ENCODE peak calls at places on chromosomes 13 and 19, in six cellular contexts. Y, I, A, N, P and W are unnamed samples.

GRCh38 chr19:952680-953500 is 27.1 kb downstream of the ARID3A start:
- DNase-seq in P (peak), I (no peak), A (peak), Y (peak), N (peak), W (no peak)

GRCh38 chr19:15331419-15332310 is 674 bp downstream of the BRD4 start:
- DNase-seq in N (peak), Y (peak), A (peak), I (peak), P (peak), W (peak)

GRCh38 chr13:31765441-31765840 is 26.1 kb downstream of the RXFP2 start:
- DNase-seq in I (no peak), Y (no peak), N (no peak), P (no peak), A (peak), W (no peak)

GRCh38 chr13:39875583-39875982 is 220.1 kb downstream of the COG6 start:
- DNase-seq in Y (no peak), I (no peak), P (no peak), A (no peak), N (no peak), W (no peak)

GRCh38 chr13:107650081-107650701 is 565.1 kb downstream of the LIG4 start:
- DNase-seq in A (peak), N (peak), I (peak), Y (peak), P (peak), W (no peak)

GRCh38 chr13:28527629-28528028 is 32.7 kb upstream of the FLT1 start:
- DNase-seq in P (no peak), Y (no peak), A (no peak), I (no peak), N (peak), W (peak)

GRCh38 chr13:48979892-48980291 is 4.2 kb downstream of the FNDC3A start:
- DNase-seq in P (no peak), A (no peak), I (no peak), Y (no peak), N (peak), W (no peak)

GRCh38 chr13:107736149-107736548 is 479.2 kb downstream of the LIG4 start:
- DNase-seq in Y (no peak), P (no peak), N (no peak), I (no peak), A (no peak), W (no peak)

GRCh38 chr19:9323557-9323918 is 441 bp upstream of the ZNF559 start:
- DNase-seq in N (peak), A (peak), I (peak), P (peak), Y (peak), W (peak)

GRCh38 chr19:37778613-37779138 is 710 bp downstream of the ZNF573 start:
- DNase-seq in Y (peak), I (no peak), P (no peak), N (no peak), A (peak), W (no peak)

GRCh38 chr13:108922108-108922507 is 292.7 kb downstream of the MYO16 start:
- DNase-seq in P (no peak), I (no peak), Y (no peak), A (no peak), N (no peak), W (no peak)

GRCh38 chr19:17680235-17680722 is 7.9 kb downstream of the UNC13A start:
- DNase-seq in Y (peak), A (peak), I (peak), P (peak), N (peak), W (peak)

GRCh38 chr19:48745208-48745995 is 1.3 kb downstream of the IZUMO1 start:
- DNase-seq in P (peak), Y (peak), A (peak), N (peak), I (no peak), W (no peak)

GRCh38 chr19:1874554-1875185 is 10.6 kb downstream of the ABHD17A start:
- DNase-seq in P (no peak), A (no peak), I (no peak), Y (no peak), N (no peak), W (no peak)

GRCh38 chr13:70884196-70884595 is 775.9 kb upstream of the KLHL1 start:
- DNase-seq in A (no peak), P (no peak), Y (no peak), I (no peak), N (no peak), W (no peak)

GRCh38 chr13:60482012-60482411 is 85.0 kb downstream of the TDRD3 start:
- DNase-seq in P (no peak), I (no peak), N (no peak), A (peak), Y (no peak), W (no peak)

GRCh38 chr13:113475280-113475679 is 15.2 kb downstream of the DCUN1D2 start:
- DNase-seq in A (no peak), Y (no peak), I (no peak), P (no peak), N (no peak), W (no peak)

GRCh38 chr19:35124098-35125060 is 8.8 kb downstream of the FXYD3 start:
- DNase-seq in N (peak), Y (peak), P (peak), I (peak), A (peak), W (peak)

GRCh38 chr19:17448190-17448967 is at the start of gene TMEM221:
- DNase-seq in A (no peak), N (peak), I (peak), P (peak), Y (peak), W (no peak)

GRCh38 chr13:23656637-23657036 is 86.4 kb downstream of the TNFRSF19 start:
- DNase-seq in P (no peak), I (no peak), A (peak), N (peak), Y (no peak), W (no peak)

GRCh38 chr19:13024958-13025653 is 29.8 kb downstream of the NFIX start:
- DNase-seq in P (no peak), Y (peak), A (no peak), N (no peak), I (no peak), W (no peak)

GRCh38 chr19:39843919-39844793 is 2.0 kb downstream of the FBL start:
- DNase-seq in P (peak), Y (no peak), A (peak), I (no peak), N (peak), W (no peak)

GRCh38 chr19:39745645-39746044 is 7.8 kb upstream of the CLC start:
- DNase-seq in N (no peak), Y (no peak), P (no peak), A (no peak), I (no peak), W (no peak)

GRCh38 chr19:50059045-50059444 is 33.2 kb downstream of the ZNF473 start:
- DNase-seq in A (no peak), I (no peak), P (no peak), N (no peak), Y (no peak), W (no peak)
- TF ChIP-seq CTCF in A (no peak), I (no peak), P (no peak), N (no peak), Y (no peak), W (no peak)

DNA sequence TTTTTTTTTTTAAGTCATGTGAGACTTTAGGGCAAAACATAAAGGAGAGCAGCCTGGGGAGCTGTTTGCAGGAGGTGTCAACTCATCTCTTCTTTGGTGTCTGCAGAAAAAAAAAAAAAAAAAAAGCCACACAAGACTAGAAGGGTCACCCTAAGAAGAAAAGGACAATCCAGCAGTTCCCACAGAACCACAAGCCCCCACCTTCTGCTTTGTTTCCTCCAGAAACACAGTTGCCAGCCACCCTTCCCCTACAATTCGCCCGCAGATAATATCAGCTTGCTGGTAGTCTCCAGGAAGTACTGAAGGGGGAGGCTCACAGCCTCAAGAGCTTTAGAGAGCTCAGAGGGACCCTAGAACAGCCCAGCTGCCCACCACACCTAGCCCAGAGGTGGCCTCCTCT is 22.3 kb upstream of the ZBTB7A start:
- DNase-seq in I (no peak), A (no peak), Y (no peak), P (no peak), N (no peak), W (no peak)
- TF ChIP-seq CTCF in I (no peak), A (no peak), Y (no peak), P (no peak), N (no peak), W (no peak)

GRCh38 chr19:43318796-43319314 is 34.6 kb upstream of the CD177 start:
- DNase-seq in P (no peak), N (no peak), Y (no peak), A (no peak), I (no peak), W (no peak)

GRCh38 chr19:43315851-43316250 is 37.6 kb upstream of the CD177 start:
- DNase-seq in A (no peak), Y (no peak), P (no peak), N (no peak), I (no peak), W (no peak)

GRCh38 chr19:43313711-43314495 is 39.6 kb upstream of the CD177 start:
- DNase-seq in A (no peak), I (no peak), P (no peak), N (no peak), Y (no peak), W (no peak)

GRCh38 chr19:43318203-43318602 is 35.3 kb upstream of the CD177 start:
- DNase-seq in N (no peak), P (no peak), Y (no peak), A (no peak), I (no peak), W (no peak)

GRCh38 chr19:43316591-43317319 is 36.7 kb upstream of the CD177 start:
- DNase-seq in Y (peak), A (peak), P (peak), I (no peak), N (peak), W (no peak)
- TF ChIP-seq CTCF in Y (no peak), A (peak), P (no peak), I (no peak), N (peak), W (no peak)

DNA sequence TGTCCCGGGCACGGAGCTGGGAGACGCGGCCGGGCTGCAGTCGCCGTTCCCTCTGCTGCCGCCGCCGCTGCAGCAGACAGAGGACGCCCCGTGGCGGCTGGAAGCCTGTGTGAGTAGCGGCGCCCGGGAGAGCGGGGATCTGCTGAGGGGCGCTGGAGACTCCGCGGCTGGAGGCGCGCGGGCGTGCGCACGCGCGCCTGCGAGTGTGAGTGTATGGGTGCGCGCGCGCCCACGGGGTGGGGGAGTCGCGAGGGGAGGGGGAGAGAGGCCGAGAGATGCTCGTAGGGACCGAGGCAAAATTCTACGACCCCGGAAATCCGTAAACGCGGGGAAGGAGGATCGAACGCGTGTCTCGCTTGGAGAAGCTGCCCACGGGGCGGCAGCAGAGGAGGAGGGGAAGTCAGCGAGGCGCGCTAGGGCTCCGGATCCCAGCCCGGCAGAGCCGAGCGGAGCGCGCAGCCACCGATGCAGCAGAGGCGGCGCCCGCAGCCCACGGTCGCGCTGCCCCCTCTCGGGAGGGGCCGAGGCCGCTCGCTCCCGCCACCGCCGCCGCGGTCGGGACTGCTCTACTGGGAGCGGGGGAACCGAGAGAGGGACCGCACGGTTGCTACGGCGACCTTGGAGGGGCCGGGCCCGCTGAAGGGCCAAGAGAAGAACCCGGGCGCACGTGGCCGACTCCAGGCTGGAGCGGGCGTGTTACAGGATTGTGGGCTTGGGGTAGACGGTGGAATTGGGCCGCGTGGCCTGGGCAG is at the start of gene ENOX1:
- DNase-seq in Y (peak), I (peak), P (peak), N (peak), A (peak), W (no peak)
- TF ChIP-seq CTCF in Y (no peak), I (peak), P (no peak), N (no peak), A (no peak), W (no peak)